ENCODE peak calls at places on chromosomes 16 and 17, in seven cellular contexts. Z, P, C, J, F, U and O are unnamed samples.

GRCh38 chr17:16593356-16594102 is 24.5 kb upstream of the ZNF287 start:
- DNase-seq in C (no peak), J (no peak), Z (no peak), F (no peak), P (no peak), U (no peak), O (no peak)

GRCh38 chr17:42422958-42423712 is at the start of gene CAVIN1:
- DNase-seq in P (peak), F (peak), C (peak), J (peak), Z (no peak), U (peak), O (no peak)

GRCh38 chr16:72723781-72724180 is 324.1 kb downstream of the ZFHX3 start:
- DNase-seq in U (no peak), F (no peak), P (no peak), J (no peak), C (no peak), Z (no peak), O (no peak)

GRCh38 chr17:19579867-19580565 is 46.4 kb downstream of the SLC47A1 start:
- DNase-seq in J (no peak), C (no peak), Z (peak), P (peak), F (no peak), U (peak), O (no peak)

GRCh38 chr17:34397265-34397664 is 34.2 kb upstream of the CCL1 start:
- DNase-seq in U (no peak), F (no peak), Z (no peak), P (no peak), C (no peak), J (no peak), O (no peak)

GRCh38 chr17:4535667-4536258 is 19.4 kb downstream of the MYBBP1A start:
- DNase-seq in F (no peak), C (no peak), U (peak), J (no peak), Z (no peak), P (no peak), O (no peak)

GRCh38 chr17:19646788-19647696 is 1.5 kb upstream of the ALDH3A2 start:
- DNase-seq in J (peak), F (no peak), Z (no peak), U (no peak), P (no peak), C (no peak), O (no peak)

GRCh38 chr16:7025616-7026190 is 306.9 kb upstream of the RBFOX1 start:
- DNase-seq in Z (peak), J (peak), F (peak), P (peak), U (peak), C (no peak), O (no peak)

GRCh38 chr16:8877894-8878522 is 4.1 kb upstream of the LITAFD start:
- DNase-seq in J (no peak), U (no peak), Z (no peak), C (no peak), P (no peak), F (no peak), O (no peak)

GRCh38 chr16:89365996-89366395 is 124.4 kb downstream of the ANKRD11 start:
- DNase-seq in Z (no peak), J (no peak), P (no peak), C (no peak), U (no peak), F (no peak), O (no peak)

GRCh38 chr17:915416-916201 is 64.0 kb downstream of the NXN start:
- DNase-seq in F (no peak), J (no peak), P (no peak), Z (no peak), C (no peak), U (no peak), O (no peak)

GRCh38 chr17:50840311-50840851 is 5.0 kb downstream of the WFIKKN2 start:
- DNase-seq in C (no peak), P (no peak), F (no peak), J (no peak), Z (no peak), U (no peak), O (no peak)

GRCh38 chr17:36495076-36495578 is 8.6 kb downstream of the ZNHIT3 start:
- DNase-seq in F (no peak), Z (no peak), P (no peak), U (no peak), C (no peak), J (no peak), O (no peak)

GRCh38 chr16:10078541-10078949 is 103.7 kb downstream of the GRIN2A start:
- DNase-seq in F (no peak), C (no peak), P (peak), Z (peak), U (peak), J (no peak), O (no peak)

GRCh38 chr17:19270347-19270950 is 33.3 kb downstream of the EPN2 start:
- DNase-seq in U (peak), P (peak), J (no peak), C (no peak), F (no peak), Z (no peak), O (no peak)

GRCh38 chr16:49468611-49469322 is 95.2 kb downstream of the C16orf78 start:
- DNase-seq in F (no peak), U (peak), Z (no peak), J (no peak), P (no peak), C (no peak), O (peak)

GRCh38 chr17:45022655-45023339 is 28.6 kb downstream of the DCAKD start:
- DNase-seq in Z (no peak), J (no peak), U (peak), F (peak), P (no peak), C (no peak), O (no peak)

GRCh38 chr16:53282975-53283946 is 151.0 kb upstream of the RBL2 start:
- DNase-seq in C (no peak), Z (no peak), F (no peak), P (peak), U (no peak), J (peak), O (no peak)

GRCh38 chr16:9458816-9459215 is 367.4 kb downstream of the HAPSTR1 start:
- DNase-seq in J (no peak), F (no peak), P (no peak), C (no peak), U (no peak), Z (no peak), O (no peak)

GRCh38 chr17:82217530-82218204 is 5.0 kb upstream of the CCDC57 start:
- DNase-seq in F (peak), P (no peak), U (no peak), J (peak), Z (no peak), C (no peak), O (peak)

GRCh38 chr17:3557768-3558583 is at the start of gene TRPV3:
- DNase-seq in P (no peak), U (no peak), Z (no peak), J (no peak), F (peak), C (peak), O (no peak)

GRCh38 chr17:63138713-63139112 is 172.7 kb downstream of the TANC2 start:
- DNase-seq in F (no peak), U (no peak), P (no peak), Z (no peak), C (no peak), J (no peak), O (no peak)

GRCh38 chr17:45739786-45740185 is 44.3 kb upstream of the CRHR1 start:
- DNase-seq in C (no peak), F (no peak), P (no peak), J (no peak), U (no peak), Z (no peak), O (no peak)

GRCh38 chr17:42653179-42654124 is 5.6 kb upstream of the TUBG2 start:
- DNase-seq in F (peak), J (no peak), Z (no peak), U (no peak), P (no peak), C (no peak), O (no peak)

GRCh38 chr17:78888911-78889496 is 14.0 kb downstream of the CEP295NL start:
- DNase-seq in Z (no peak), C (no peak), P (no peak), J (no peak), U (no peak), F (no peak), O (no peak)

GRCh38 chr17:63314766-63315165 is 131.3 kb downstream of the CYB561 start:
- DNase-seq in J (no peak), U (no peak), P (no peak), Z (no peak), F (no peak), C (no peak), O (no peak)

GRCh38 chr16:49466529-49466831 is 92.9 kb downstream of the C16orf78 start:
- DNase-seq in C (no peak), U (no peak), P (no peak), F (no peak), J (no peak), Z (no peak), O (no peak)

GRCh38 chr16:2147981-2148671 is at the start of gene RAB26:
- DNase-seq in J (peak), U (peak), C (no peak), P (no peak), Z (peak), F (peak), O (peak)

GRCh38 chr17:79519601-79520000 is 91.2 kb downstream of the RBFOX3 start:
- DNase-seq in Z (no peak), J (no peak), U (no peak), C (no peak), F (no peak), P (no peak), O (no peak)

GRCh38 chr16:9092963-9093477 is 1.6 kb downstream of the HAPSTR1 start:
- DNase-seq in Z (peak), U (peak), J (peak), F (peak), C (no peak), P (peak), O (peak)

GRCh38 chr17:38585056-38585804 is 20.5 kb downstream of the SRCIN1 start:
- DNase-seq in Z (no peak), C (no peak), F (peak), J (peak), P (no peak), U (no peak), O (no peak)
- TF ChIP-seq CTCF in Z (no peak), C (no peak), F (no peak), J (no peak), P (no peak), U (no peak), O (no peak)

GRCh38 chr16:12815361-12815760 is 11.7 kb upstream of the CPPED1 start:
- DNase-seq in Z (no peak), C (no peak), F (no peak), P (no peak), U (no peak), J (no peak), O (no peak)
- TF ChIP-seq CTCF in Z (no peak), C (no peak), F (no peak), P (no peak), U (no peak), J (no peak), O (no peak)

DNA sequence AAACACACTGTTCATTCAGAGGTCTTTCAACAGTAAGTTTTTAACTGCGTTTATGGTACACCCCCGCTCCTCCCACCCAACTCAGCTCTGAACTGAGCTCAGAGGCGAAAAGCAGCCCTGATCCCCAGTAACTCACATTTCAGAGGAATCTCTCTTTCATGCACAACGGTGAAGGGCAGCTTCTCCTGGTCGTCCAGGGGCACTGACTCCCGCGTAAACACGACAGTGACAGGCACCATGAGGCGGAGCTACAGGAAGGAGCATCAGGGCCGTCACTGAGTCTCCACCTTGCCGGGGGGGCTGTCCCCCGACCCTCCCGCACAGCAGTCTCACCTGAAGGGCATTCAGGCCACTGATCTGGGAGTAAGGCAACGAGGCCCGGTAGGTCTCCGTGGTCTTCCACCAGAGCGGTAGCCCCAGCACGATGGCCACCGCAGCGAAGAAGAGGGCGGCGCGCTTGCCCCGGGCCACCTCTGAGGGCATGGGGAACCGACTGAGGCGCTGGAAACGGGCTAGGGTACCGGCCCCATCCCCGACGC is 539 bp downstream of the PIGS start:
- DNase-seq in U (peak), F (peak), P (no peak), J (peak), C (no peak), Z (peak), O (peak)
- TF ChIP-seq CTCF in U (no peak), F (no peak), P (no peak), J (no peak), C (no peak), Z (no peak), O (no peak)

GRCh38 chr17:76104896-76105231 is 1.3 kb upstream of the EXOC7 start:
- DNase-seq in J (no peak), U (no peak), F (no peak), C (no peak), Z (no peak), P (no peak), O (no peak)

GRCh38 chr17:76102944-76103273 is 678 bp downstream of the EXOC7 start:
- DNase-seq in F (no peak), C (no peak), P (no peak), U (no peak), J (no peak), Z (no peak), O (no peak)

GRCh38 chr17:76107507-76107906 is 3.9 kb upstream of the EXOC7 start:
- DNase-seq in P (no peak), F (no peak), U (no peak), J (peak), Z (no peak), C (no peak), O (no peak)

GRCh38 chr17:76104140-76104895 is 731 bp upstream of the EXOC7 start:
- DNase-seq in Z (no peak), P (no peak), J (no peak), F (no peak), U (no peak), C (no peak), O (no peak)

GRCh38 chr17:76103274-76104139 is at the start of gene EXOC7:
- DNase-seq in F (peak), Z (peak), C (peak), P (peak), J (peak), U (peak), O (peak)
- TF ChIP-seq CTCF in F (no peak), Z (no peak), C (no peak), P (no peak), J (no peak), U (no peak), O (peak)

DNA sequence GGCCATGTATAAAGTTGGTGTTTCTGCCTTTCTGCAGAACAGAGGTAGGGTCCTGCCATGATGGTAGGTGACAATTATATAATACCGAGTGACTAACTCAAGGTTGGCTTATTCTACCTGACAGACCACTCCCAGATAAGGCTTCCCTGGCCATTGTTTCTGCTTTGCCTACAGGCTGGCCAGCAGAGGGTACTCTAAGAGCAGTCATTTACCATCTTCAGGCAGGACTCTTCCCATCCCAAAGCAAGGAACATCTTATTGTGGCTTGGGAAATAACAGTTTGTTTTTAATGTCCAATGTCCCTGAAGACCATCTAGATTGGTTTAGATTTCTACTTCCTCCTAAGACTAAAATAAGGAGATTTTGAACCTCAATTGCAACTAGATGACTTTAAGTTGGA is 74.1 kb downstream of the SNX11 start:
- DNase-seq in J (peak), Z (no peak), F (peak), C (no peak), P (peak), U (no peak), O (no peak)
- TF ChIP-seq CTCF in J (peak), Z (peak), F (peak), C (no peak), P (no peak), U (peak), O (no peak)

GRCh38 chr17:10026786-10027046 is 121.6 kb upstream of the RCVRN start:
- DNase-seq in P (no peak), Z (no peak), C (no peak), J (no peak), U (no peak), F (no peak), O (no peak)
- TF ChIP-seq CTCF in P (no peak), Z (no peak), C (no peak), J (no peak), U (no peak), F (no peak), O (no peak)